ENCODE peak calls at places on chromosomes 6 and 20, in six cellular contexts. C is H1, Y is SK-N-SH, Q is GM12878, S is HepG2, T is K562. J is an unnamed sample.

GRCh38 chr6:36679043-36679821 is 718 bp downstream of the CDKN1A start:
- DNase-seq in C (no peak), Y (peak), Q (no peak), S (peak), T (no peak), J (no peak)

GRCh38 chr6:64696053-64696452 is 1011.0 kb downstream of the EYS start:
- DNase-seq in C (no peak), Y (no peak), Q (no peak), S (no peak), T (no peak), J (no peak)

GRCh38 chr20:5545381-5545941 is 204.7 kb upstream of the SHLD1 start:
- DNase-seq in C (no peak), Y (no peak), Q (no peak), S (no peak), T (no peak), J (no peak)

GRCh38 chr6:10962673-10963072 is 75.8 kb downstream of the SYCP2L start:
- DNase-seq in C (no peak), Y (peak), Q (no peak), S (no peak), T (no peak), J (no peak)

GRCh38 chr6:89985744-89986493 is 91.7 kb downstream of the GJA10 start:
- DNase-seq in C (no peak), Y (peak), Q (no peak), S (no peak), T (peak), J (no peak)

GRCh38 chr6:92150560-92150959 is 1268.8 kb downstream of the EPHA7 start:
- DNase-seq in C (no peak), Y (no peak), Q (no peak), S (no peak), T (no peak), J (no peak)

GRCh38 chr6:112626468-112627082 is 279.4 kb downstream of the RFPL4B start:
- DNase-seq in C (no peak), Y (no peak), Q (no peak), S (peak), T (peak), J (no peak)

GRCh38 chr6:35731414-35731735 is 5.5 kb upstream of the ARMC12 start:
- DNase-seq in C (no peak), Y (peak), Q (peak), S (peak), T (peak), J (no peak)

GRCh38 chr20:46077642-46078305 is 12.0 kb downstream of the NCOA5 start:
- DNase-seq in C (no peak), Y (no peak), Q (no peak), S (no peak), T (no peak), J (no peak)

DNA sequence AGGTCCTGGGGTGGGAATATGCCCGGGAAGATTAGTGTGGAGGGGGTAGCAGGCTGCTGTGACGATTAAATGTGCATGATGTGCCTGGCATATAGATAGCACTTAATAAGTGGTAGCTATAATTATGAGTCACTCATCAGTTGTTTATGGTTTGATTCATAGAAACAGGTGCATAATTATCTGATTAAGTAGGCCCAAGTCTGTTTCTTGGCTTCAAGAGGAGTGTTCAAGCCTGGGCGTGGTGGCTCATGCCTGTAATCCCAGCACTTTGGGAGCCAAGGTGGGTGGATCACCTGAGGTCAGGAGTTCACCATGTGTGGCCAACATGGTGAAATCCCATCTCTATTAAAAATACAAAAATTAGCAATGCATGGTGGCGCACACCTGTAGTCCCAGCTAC is 74.9 kb downstream of the QRSL1 start:
- DNase-seq in C (no peak), Y (no peak), Q (no peak), S (no peak), T (no peak), J (no peak)
- TF ChIP-seq SIN3A in C (no peak), Y (no peak), Q (no peak), S (no peak), T (no peak), J (no peak)

GRCh38 chr6:154908723-154909122 is 86.4 kb upstream of the TIAM2 start:
- DNase-seq in C (no peak), Y (no peak), Q (no peak), S (no peak), T (no peak), J (no peak)
- H3K4me2 ChIP-seq in C (no peak), Y (no peak), Q (no peak), S (no peak), T (no peak), J (no peak)

GRCh38 chr6:2732503-2733089 is 18.1 kb downstream of the MYLK4 start:
- DNase-seq in C (no peak), Y (no peak), Q (no peak), S (no peak), T (no peak), J (no peak)

GRCh38 chr6:2731281-2731909 is 19.3 kb downstream of the MYLK4 start:
- DNase-seq in C (no peak), Y (no peak), Q (no peak), S (no peak), T (no peak), J (no peak)

GRCh38 chr6:2733324-2733723 is 17.4 kb downstream of the MYLK4 start:
- DNase-seq in C (no peak), Y (no peak), Q (peak), S (no peak), T (peak), J (no peak)

GRCh38 chr6:2730353-2730752 is 20.4 kb downstream of the MYLK4 start:
- DNase-seq in C (no peak), Y (no peak), Q (no peak), S (no peak), T (no peak), J (no peak)

GRCh38 chr6:2729921-2730320 is 20.8 kb downstream of the MYLK4 start:
- DNase-seq in C (no peak), Y (no peak), Q (no peak), S (no peak), T (no peak), J (no peak)
- TF ChIP-seq SIN3A in C (no peak), Y (no peak), Q (no peak), S (no peak), T (no peak), J (no peak)

DNA sequence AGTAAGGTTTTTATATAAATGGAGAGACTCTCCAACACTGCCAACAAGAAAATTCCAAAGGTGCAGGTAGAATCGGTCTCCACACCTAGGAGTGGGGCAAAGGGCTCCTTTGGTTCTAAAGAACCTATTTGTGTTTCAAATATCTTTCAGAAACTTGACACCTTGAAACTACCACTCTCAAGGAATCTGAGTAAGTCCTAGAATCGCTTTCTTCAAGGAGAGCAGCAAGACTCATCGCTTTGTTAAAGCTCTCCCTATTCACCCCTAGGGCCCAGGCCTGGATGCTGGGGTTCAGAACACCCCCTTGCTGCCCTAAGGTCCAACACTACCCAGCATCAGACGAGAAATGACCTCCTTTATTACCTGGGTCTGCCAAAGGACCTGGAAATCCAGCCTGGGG is 2.0 kb downstream of the CLIC5 start:
- DNase-seq in C (no peak), Y (no peak), Q (no peak), S (no peak), T (no peak), J (no peak)
- H3K4me2 ChIP-seq in C (peak), Y (no peak), Q (no peak), S (no peak), T (no peak), J (no peak)

DNA sequence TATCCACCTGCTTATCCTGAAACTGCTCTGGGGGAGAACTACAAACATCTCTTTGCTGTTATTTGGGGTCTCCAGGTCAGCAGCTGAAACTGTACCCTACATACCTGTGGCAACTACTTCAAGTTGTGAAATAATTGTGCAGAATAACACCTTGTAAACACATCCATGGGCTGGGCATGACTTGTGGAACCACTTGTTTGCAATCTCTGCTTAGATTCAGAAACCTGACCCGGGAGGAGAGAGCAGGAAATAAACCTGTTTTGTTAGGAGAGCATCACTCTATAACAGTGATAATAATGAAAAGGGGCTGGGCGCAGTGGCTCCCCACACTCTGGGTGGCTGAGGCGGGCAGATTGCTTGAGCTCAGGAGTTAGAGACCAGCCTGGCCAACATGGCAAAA is 183.1 kb downstream of the NFATC2 start:
- DNase-seq in C (no peak), Y (no peak), Q (no peak), S (no peak), T (no peak), J (no peak)
- TF ChIP-seq SIN3A in C (no peak), Y (no peak), Q (no peak), S (no peak), T (no peak), J (no peak)

GRCh38 chr6:108797951-108798671 is 50.1 kb upstream of the ARMC2 start:
- DNase-seq in C (no peak), Y (no peak), Q (no peak), S (no peak), T (no peak), J (no peak)
- H3K4me2 ChIP-seq in C (no peak), Y (no peak), Q (no peak), S (peak), T (peak), J (no peak)

DNA sequence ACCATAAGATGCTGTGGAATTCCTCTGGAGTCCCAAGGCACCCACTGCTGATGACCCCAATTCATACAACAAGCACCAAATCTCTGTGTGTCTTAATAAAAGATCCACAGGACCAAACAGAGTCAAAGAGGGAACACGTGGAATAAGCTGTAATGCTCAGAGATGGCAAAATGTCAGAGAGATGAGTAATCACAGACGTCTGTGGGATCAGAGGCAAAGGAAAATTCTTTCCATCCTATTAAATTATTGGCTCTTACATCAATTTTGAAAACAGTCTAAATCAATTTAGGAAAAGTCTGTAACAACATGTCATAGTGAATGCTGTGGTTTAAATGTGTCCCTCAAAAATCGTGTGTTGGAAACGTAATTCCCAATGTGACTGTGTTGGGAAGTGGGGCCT is 17.5 kb upstream of the SAMD3 start:
- DNase-seq in C (no peak), Y (no peak), Q (no peak), S (no peak), T (no peak), J (no peak)
- TF ChIP-seq SIN3A in C (no peak), Y (no peak), Q (no peak), S (no peak), T (no peak), J (no peak)

GRCh38 chr6:142647436-142648389 is 297.3 kb downstream of the HIVEP2 start:
- DNase-seq in C (no peak), Y (peak), Q (no peak), S (peak), T (no peak), J (no peak)
- H3K4me2 ChIP-seq in C (peak), Y (peak), Q (no peak), S (peak), T (no peak), J (no peak)